ENCODE peak calls at places on chromosomes 12 and 14, in six cellular contexts. P, L, N, R, C and G are unnamed samples.

GRCh38 chr14:100449225-100449987 is 126.3 kb downstream of the SLC25A47 start:
- DNase-seq in P (no peak), L (no peak), N (no peak), R (no peak), C (no peak), G (no peak)

GRCh38 chr14:100842799-100843198 is 16.9 kb downstream of the MEG3 start:
- DNase-seq in P (no peak), L (no peak), N (peak), R (no peak), C (peak), G (no peak)

GRCh38 chr14:65434216-65434850 is 21.8 kb downstream of the FUT8 start:
- DNase-seq in P (no peak), L (no peak), N (no peak), R (no peak), C (peak), G (no peak)

GRCh38 chr12:124852329-124852831 is 11.3 kb downstream of the SCARB1 start:
- DNase-seq in P (peak), L (no peak), N (peak), R (no peak), C (peak), G (peak)

GRCh38 chr12:53959314-53959713 is 4.6 kb downstream of the HOXC12 start:
- DNase-seq in P (no peak), L (no peak), N (no peak), R (no peak), C (no peak), G (no peak)

GRCh38 chr14:68631691-68632590 is 160.9 kb downstream of the ZFP36L1 start:
- DNase-seq in P (no peak), L (no peak), N (no peak), R (no peak), C (no peak), G (peak)

GRCh38 chr12:52247622-52248540 is 14.8 kb downstream of the KRT7 start:
- DNase-seq in P (no peak), L (no peak), N (no peak), R (no peak), C (no peak), G (no peak)

GRCh38 chr12:104470521-104470920 is 13.8 kb downstream of the CHST11 start:
- DNase-seq in P (no peak), L (no peak), N (no peak), R (no peak), C (no peak), G (no peak)

GRCh38 chr12:83954939-83955601 is 957.5 kb downstream of the SLC6A15 start:
- DNase-seq in P (no peak), L (no peak), N (peak), R (no peak), C (peak), G (no peak)

GRCh38 chr14:87989613-87990299 is 3.2 kb downstream of the GALC start:
- DNase-seq in P (no peak), L (no peak), N (no peak), R (no peak), C (no peak), G (no peak)

GRCh38 chr14:69342928-69343525 is 55.1 kb downstream of the ERH start:
- DNase-seq in P (peak), L (no peak), N (peak), R (no peak), C (no peak), G (no peak)

GRCh38 chr12:5910790-5911548 is 34.1 kb downstream of the ANO2 start:
- DNase-seq in P (no peak), L (no peak), N (no peak), R (no peak), C (no peak), G (no peak)

GRCh38 chr12:41684997-41685396 is 459.7 kb downstream of the GXYLT1 start:
- DNase-seq in P (no peak), L (no peak), N (no peak), R (no peak), C (no peak), G (no peak)

DNA sequence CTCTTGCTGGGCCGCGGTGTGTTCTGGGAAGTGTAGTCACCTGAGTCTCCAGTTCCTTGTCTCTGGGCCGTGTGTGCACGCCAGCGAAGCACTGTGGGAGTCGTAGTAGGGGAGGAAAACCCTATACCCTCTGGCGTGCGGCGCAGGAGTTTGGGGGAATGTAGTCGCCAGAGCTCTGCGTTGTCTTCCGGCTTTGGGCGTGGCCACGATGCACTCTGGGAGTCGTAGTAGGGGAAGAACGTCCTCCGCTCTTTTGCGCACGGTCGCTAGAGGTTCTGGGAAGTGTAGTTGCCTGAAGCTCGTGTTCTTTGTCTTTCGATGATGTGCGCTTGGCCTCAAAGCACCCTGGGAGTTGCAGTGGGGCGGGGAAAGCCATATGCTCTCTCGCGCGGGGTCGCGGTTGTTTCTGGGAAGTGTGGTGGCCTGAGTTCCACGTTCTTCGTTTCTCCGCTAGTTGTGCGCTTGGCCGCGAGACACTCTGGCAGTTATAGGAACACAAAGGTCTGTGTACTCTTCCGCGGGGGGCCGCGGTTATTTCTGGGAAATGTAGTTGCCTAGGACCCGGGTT is 588 bp upstream of the ZNF140 start:
- DNase-seq in P (peak), L (peak), N (peak), R (peak), C (peak), G (peak)
- TF ChIP-seq CTCF in P (no peak), L (no peak), N (no peak), R (no peak), C (peak), G (no peak)

GRCh38 chr12:69566603-69567002 is 18.7 kb upstream of the CCT2 start:
- DNase-seq in P (no peak), L (no peak), N (no peak), R (no peak), C (no peak), G (no peak)
- TF ChIP-seq CTCF in P (no peak), L (no peak), N (no peak), R (no peak), C (no peak), G (no peak)

DNA sequence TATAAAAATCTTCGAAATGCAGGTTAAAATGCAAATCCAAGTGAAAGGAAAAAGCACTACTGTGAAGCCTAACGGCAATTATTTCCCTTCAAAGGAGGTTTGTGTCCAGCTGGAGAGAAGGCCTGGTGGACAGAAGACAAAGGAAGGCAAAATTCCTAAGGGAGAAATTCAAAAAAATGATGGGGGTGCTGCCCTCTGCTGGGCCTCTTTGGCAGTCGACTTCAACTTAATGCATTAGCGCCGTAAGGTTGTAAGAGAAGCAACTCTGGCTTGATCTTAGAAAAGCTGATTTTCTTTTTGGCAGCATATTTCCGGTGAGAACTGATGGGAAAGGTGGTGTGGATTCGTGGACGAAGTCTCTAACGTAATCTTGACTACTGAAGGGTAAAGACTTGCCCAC is 34.3 kb upstream of the CHFR start:
- DNase-seq in P (no peak), L (no peak), N (no peak), R (no peak), C (no peak), G (no peak)
- TF ChIP-seq CTCF in P (no peak), L (peak), N (no peak), R (no peak), C (no peak), G (no peak)

DNA sequence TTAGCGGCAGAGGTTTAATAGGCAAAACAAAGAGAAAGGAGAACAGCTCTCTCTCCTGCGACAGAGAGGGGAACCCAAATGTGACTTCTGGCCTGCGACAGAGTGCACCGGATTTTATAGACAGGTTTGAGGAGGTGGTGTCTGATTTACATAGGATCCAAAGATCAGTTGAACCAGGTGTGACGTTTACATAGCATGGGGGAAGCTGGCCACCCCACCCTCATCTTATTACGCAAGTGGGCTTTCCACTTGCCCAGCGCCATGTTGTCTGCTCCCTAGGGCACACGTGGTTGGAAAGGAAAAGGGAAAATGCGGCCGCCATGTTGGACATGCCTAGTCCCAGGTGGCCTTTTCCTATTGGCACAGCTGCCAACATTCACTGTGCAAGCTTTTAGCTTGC is 17.4 kb downstream of the BCL2L14 start:
- DNase-seq in P (no peak), L (no peak), N (no peak), R (no peak), C (no peak), G (no peak)
- TF ChIP-seq CTCF in P (no peak), L (no peak), N (no peak), R (no peak), C (no peak), G (no peak)